ENCODE peak calls at places on chromosome 17, in nine cellular contexts. V is fibroblast of the aortic adventitia; Q is GM23338; C is ovary; T is heart right ventricle; X is CD4-positive, alpha-beta T cell; A is foreskin fibroblast; S is Calu3; U is H9. W is an unnamed sample.

GRCh38 chr17:2053380-2054261 is 1.3 kb upstream of the HIC1 start:
- DNase-seq in V (peak), Q (peak), C (peak), T (peak), X (peak), A (peak), S (peak), U (peak), W (peak)

GRCh38 chr17:8994319-8994718 is 27.0 kb upstream of the NTN1 start:
- DNase-seq in V (peak), Q (peak), C (peak), T (peak), X (peak), A (peak), S (peak), U (peak), W (peak)

GRCh38 chr17:8153550-8153956 is 1.3 kb upstream of the PER1 start:
- DNase-seq in V (peak), Q (peak), C (peak), T (peak), X (no peak), A (peak), S (peak), U (peak), W (no peak)

GRCh38 chr17:79791354-79792123 is 5.3 kb downstream of the CBX8 start:
- DNase-seq in V (no peak), Q (peak), C (no peak), T (peak), X (no peak), A (no peak), S (no peak), U (peak), W (no peak)

GRCh38 chr17:5619088-5619740 is 34.9 kb upstream of the NLRP1 start:
- DNase-seq in V (no peak), Q (no peak), C (no peak), T (no peak), X (no peak), A (no peak), S (no peak), U (no peak), W (no peak)

GRCh38 chr17:31561469-31562412 is 170.3 kb downstream of the RAB11FIP4 start:
- DNase-seq in V (peak), Q (no peak), C (no peak), T (no peak), X (no peak), A (peak), S (no peak), U (no peak), W (no peak)

GRCh38 chr17:17666111-17666714 is 15.0 kb upstream of the RAI1 start:
- DNase-seq in V (peak), Q (no peak), C (no peak), T (no peak), X (no peak), A (peak), S (peak), U (no peak), W (no peak)

GRCh38 chr17:7167832-7168231 is 11.3 kb downstream of the ASGR1 start:
- DNase-seq in V (peak), Q (no peak), C (no peak), T (no peak), X (no peak), A (peak), S (no peak), U (no peak), W (no peak)

GRCh38 chr17:61723183-61723582 is 132.2 kb upstream of the NACA2 start:
- DNase-seq in V (no peak), Q (no peak), C (no peak), T (no peak), X (no peak), A (no peak), S (no peak), U (no peak), W (no peak)

GRCh38 chr17:51813166-51813783 is 345.2 kb downstream of the CA10 start:
- DNase-seq in V (no peak), Q (no peak), C (no peak), T (no peak), X (no peak), A (no peak), S (no peak), U (no peak), W (no peak)

GRCh38 chr17:80498920-80499410 is 22.6 kb upstream of the NPTX1 start:
- DNase-seq in V (no peak), Q (no peak), C (no peak), T (no peak), X (no peak), A (no peak), S (no peak), U (no peak), W (no peak)

GRCh38 chr17:82589851-82590180 is 58.4 kb downstream of the WDR45B start:
- DNase-seq in V (no peak), Q (no peak), C (no peak), T (no peak), X (no peak), A (no peak), S (no peak), U (no peak), W (no peak)

GRCh38 chr17:49471089-49471683 is 23.9 kb upstream of the NGFR start:
- DNase-seq in V (peak), Q (peak), C (no peak), T (peak), X (no peak), A (peak), S (no peak), U (peak), W (no peak)
- TF ChIP-seq CTCF in V (peak), Q (no peak), C (no peak), T (no peak), X (no peak), A (no peak), S (no peak), U (no peak), W (no peak)

GRCh38 chr17:50146230-50146926 is 4.1 kb downstream of the PPP1R9B start:
- DNase-seq in V (no peak), Q (no peak), C (no peak), T (no peak), X (no peak), A (no peak), S (no peak), U (no peak), W (no peak)
- TF ChIP-seq CTCF in V (no peak), Q (no peak), C (no peak), T (no peak), X (no peak), A (no peak), S (no peak), U (no peak), W (no peak)

GRCh38 chr17:4583796-4584124 is 569 bp upstream of the SMTNL2 start:
- DNase-seq in V (no peak), Q (peak), C (peak), T (no peak), X (no peak), A (peak), S (no peak), U (peak), W (no peak)
- TF ChIP-seq CTCF in V (peak), Q (peak), C (peak), T (peak), X (peak), A (peak), S (no peak), U (peak), W (no peak)

DNA sequence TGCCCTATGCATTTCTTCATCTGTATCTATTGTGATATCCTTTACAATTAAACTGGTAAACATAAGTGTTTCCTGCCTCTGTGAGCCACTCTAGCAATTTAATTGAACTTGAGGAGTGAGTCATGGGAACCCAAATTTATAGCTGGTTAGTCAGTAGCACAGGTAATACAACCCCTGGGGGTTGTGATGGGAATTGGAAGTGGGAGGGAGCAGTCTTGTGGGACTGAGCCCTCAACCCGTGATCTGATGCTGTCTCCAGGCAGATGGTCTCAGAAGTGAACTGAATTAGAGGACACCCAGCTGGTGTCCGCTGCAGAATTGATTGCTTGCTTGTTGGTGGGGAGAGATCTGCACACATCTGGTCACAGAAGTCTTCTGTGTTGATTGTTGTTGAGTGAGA is 7.7 kb upstream of the ST6GALNAC2 start:
- DNase-seq in V (no peak), Q (peak), C (no peak), T (no peak), X (no peak), A (no peak), S (no peak), U (no peak), W (no peak)
- TF ChIP-seq CTCF in V (no peak), Q (no peak), C (no peak), T (no peak), X (no peak), A (no peak), S (no peak), U (peak), W (no peak)

GRCh38 chr17:57006040-57006439 is 28.1 kb downstream of the SCPEP1 start:
- DNase-seq in V (no peak), Q (no peak), C (no peak), T (no peak), X (no peak), A (no peak), S (no peak), U (no peak), W (no peak)

GRCh38 chr17:56997313-56997712 is 19.4 kb downstream of the SCPEP1 start:
- DNase-seq in V (no peak), Q (no peak), C (no peak), T (no peak), X (no peak), A (no peak), S (no peak), U (no peak), W (no peak)

GRCh38 chr17:57002904-57003303 is 25.0 kb downstream of the SCPEP1 start:
- DNase-seq in V (no peak), Q (no peak), C (no peak), T (no peak), X (no peak), A (no peak), S (no peak), U (no peak), W (no peak)

GRCh38 chr17:57004944-57005579 is 27.1 kb downstream of the SCPEP1 start:
- DNase-seq in V (no peak), Q (peak), C (no peak), T (no peak), X (no peak), A (no peak), S (peak), U (no peak), W (no peak)

GRCh38 chr17:57001541-57001940 is 23.6 kb downstream of the SCPEP1 start:
- DNase-seq in V (no peak), Q (peak), C (no peak), T (no peak), X (no peak), A (no peak), S (no peak), U (no peak), W (no peak)
- TF ChIP-seq CTCF in V (no peak), Q (peak), C (no peak), T (no peak), X (no peak), A (no peak), S (no peak), U (peak), W (no peak)

DNA sequence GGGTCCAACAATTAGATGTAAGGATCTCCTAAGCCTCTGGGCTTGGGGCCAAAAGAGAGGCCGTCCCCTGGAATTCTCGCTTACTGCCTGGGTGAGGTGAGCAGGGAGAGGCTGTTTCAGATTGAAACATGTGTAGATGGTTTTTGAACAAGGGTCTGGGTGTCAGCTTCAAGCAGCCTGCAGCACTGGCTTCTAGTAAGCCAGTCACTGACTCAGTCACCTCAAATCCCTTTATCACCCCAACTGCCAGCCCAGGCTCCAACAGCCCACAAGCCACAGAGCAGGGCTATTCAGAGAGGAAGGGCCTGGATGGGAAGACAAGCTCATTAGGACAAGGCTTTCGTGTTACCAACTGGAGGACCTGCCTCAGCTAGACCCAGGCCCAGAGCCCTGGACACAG is 180.2 kb downstream of the CCT6B start:
- DNase-seq in V (no peak), Q (no peak), C (no peak), T (no peak), X (no peak), A (no peak), S (no peak), U (no peak), W (no peak)
- TF ChIP-seq CTCF in V (no peak), Q (no peak), C (no peak), T (no peak), X (no peak), A (no peak), S (no peak), U (no peak), W (no peak)

DNA sequence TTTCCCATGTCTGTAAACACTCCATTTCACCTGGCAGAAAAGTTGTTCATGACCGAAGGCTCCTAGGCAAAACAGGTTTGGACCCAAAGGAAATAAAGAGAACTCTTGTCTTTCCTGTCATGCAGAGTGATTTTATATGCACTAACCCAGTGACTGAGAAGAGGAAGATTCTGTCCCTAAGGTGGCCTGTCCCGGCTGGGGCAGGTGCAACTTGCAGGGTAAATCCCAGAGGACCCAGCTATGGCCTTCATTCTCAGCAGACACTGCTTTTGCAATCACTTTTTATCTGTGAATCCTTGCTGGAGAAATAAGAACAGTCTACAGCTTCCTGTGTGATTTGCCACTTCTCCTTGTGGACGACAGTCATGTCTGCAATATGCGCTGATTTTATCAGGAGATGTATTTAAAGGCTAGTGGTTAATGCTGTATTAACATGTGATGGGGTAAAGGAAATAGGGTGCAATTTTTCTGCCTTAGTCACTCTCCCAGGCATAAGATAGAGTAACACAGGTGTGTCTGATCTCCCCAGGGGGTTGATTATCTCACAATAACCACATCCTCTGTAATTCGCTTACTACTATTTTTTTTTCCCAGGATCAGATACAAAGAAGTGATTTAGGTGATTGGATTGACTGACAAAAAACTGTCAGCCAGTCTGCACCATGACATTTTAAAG is 696.8 kb upstream of the SOX9 start:
- DNase-seq in V (no peak), Q (peak), C (no peak), T (no peak), X (no peak), A (no peak), S (peak), U (no peak), W (no peak)
- TF ChIP-seq CTCF in V (no peak), Q (no peak), C (no peak), T (no peak), X (no peak), A (no peak), S (peak), U (no peak), W (no peak)

GRCh38 chr17:10729334-10730193 is at the start of gene TMEM220:
- DNase-seq in V (peak), Q (peak), C (peak), T (peak), X (no peak), A (peak), S (no peak), U (peak), W (peak)
- TF ChIP-seq CTCF in V (no peak), Q (no peak), C (peak), T (no peak), X (no peak), A (no peak), S (no peak), U (no peak), W (no peak)

W was measured in activated B cell treated with CpG ODN at 0.5 μM for 24 hours.